ENCODE peak calls at places on chromosomes 5 and 9, in four cellular contexts. S is MM.1S, J is HCT116, E is fibroblast of lung. H is an unnamed sample. For H3K4me1, the result is how much of the 10 kb centered on the place peaks cover.

GRCh38 chr9:21077842-21078241 is at the start of gene IFNB1:
- DNase-seq in E (no peak), S (no peak), J (no peak), H (no peak)

GRCh38 chr5:178180141-178180863 is 6.9 kb downstream of the GMCL2 start:
- DNase-seq in E (no peak), S (peak), J (no peak), H (no peak)

GRCh38 chr9:79670269-79670961 is 98.7 kb downstream of the TLE4 start:
- DNase-seq in S (no peak), J (no peak), E (no peak), H (no peak)

GRCh38 chr5:62312036-62312435 is 6.0 kb downstream of the KIF2A start:
- DNase-seq in J (no peak), S (no peak), E (no peak), H (no peak)

GRCh38 chr9:35718726-35719511 is 13.1 kb downstream of the TLN1 start:
- DNase-seq in J (no peak), E (no peak), S (no peak), H (no peak)

GRCh38 chr5:14417232-14417730 is 164.3 kb upstream of the OTULINL start:
- DNase-seq in S (no peak), E (peak), J (no peak), H (no peak)

GRCh38 chr9:134066546-134066922 is 1.3 kb downstream of the BRD3 start:
- DNase-seq in S (no peak), J (no peak), E (peak), H (no peak)

GRCh38 chr9:95201201-95201600 is 116.3 kb downstream of the FANCC start:
- DNase-seq in J (no peak), E (peak), S (no peak), H (no peak)

GRCh38 chr9:37676411-37676830 is 25.7 kb downstream of the FRMPD1 start:
- DNase-seq in E (no peak), S (no peak), J (no peak), H (no peak)

GRCh38 chr5:1001406-1002270 is 7.0 kb upstream of the NKD2 start:
- DNase-seq in E (no peak), J (no peak), S (no peak), H (peak)

GRCh38 chr5:153959134-153959957 is 79.4 kb downstream of the FAM114A2 start:
- DNase-seq in E (peak), J (no peak), S (no peak), H (no peak)

GRCh38 chr5:57179262-57179960 is 5.6 kb downstream of the GPBP1 start:
- DNase-seq in E (no peak), J (no peak), S (no peak), H (no peak)

DNA sequence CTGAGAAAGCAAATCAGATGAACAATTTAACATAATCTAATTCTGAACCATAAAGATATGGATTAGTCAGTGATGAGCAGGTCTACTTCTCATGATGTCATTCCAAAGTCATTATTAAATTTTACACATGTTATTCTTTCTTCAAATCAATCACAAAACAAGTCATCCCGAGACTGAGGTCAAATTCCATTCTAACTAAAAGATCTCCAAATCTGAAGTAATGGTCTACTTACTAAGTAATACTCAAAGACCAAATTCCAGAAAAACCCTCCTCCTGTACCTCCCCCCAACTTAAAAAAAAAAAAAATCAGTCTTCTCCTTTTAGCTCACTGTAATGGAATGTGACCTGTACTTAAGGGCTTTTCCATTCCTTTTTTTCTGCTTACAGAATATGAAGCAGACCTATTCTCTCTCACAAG is 4.7 kb downstream of the PFDN1 start:
- DNase-seq in S (no peak), E (peak), J (no peak), H (no peak)
- H3K9ac ChIP-seq in S (no peak), E (no peak), J (no peak), H (no peak)

GRCh38 chr5:51385214-51385613 is 2.0 kb downstream of the ISL1 start:
- DNase-seq in J (no peak), E (no peak), S (no peak), H (no peak)

GRCh38 chr5:51384281-51384840 is 1.1 kb downstream of the ISL1 start:
- DNase-seq in E (no peak), J (no peak), S (no peak), H (no peak)

GRCh38 chr5:51382508-51382758 is 815 bp upstream of the ISL1 start:
- DNase-seq in E (no peak), S (no peak), J (no peak), H (no peak)

GRCh38 chr5:51382759-51383493 is at the start of gene ISL1:
- DNase-seq in S (no peak), E (peak), J (peak), H (peak)

GRCh38 chr5:51383494-51384081 is 340 bp downstream of the ISL1 start:
- DNase-seq in J (no peak), E (no peak), S (no peak), H (no peak)
- H3K4me3 ChIP-seq in J (peak), E (peak), S (no peak), H (peak)

GRCh38 chr5:173451031-173451430 is 122.8 kb upstream of the STC2 start:
- DNase-seq in E (no peak), J (peak), S (no peak), H (no peak)

GRCh38 chr5:173452506-173452905 is 124.3 kb upstream of the STC2 start:
- DNase-seq in J (no peak), S (no peak), E (no peak), H (no peak)

GRCh38 chr5:173453167-173453566 is 125.0 kb upstream of the STC2 start:
- DNase-seq in S (no peak), E (no peak), J (no peak), H (no peak)

GRCh38 chr5:173451651-173452050 is 123.4 kb upstream of the STC2 start:
- DNase-seq in J (no peak), E (no peak), S (no peak), H (no peak)

GRCh38 chr5:173452098-173452497 is 123.9 kb upstream of the STC2 start:
- DNase-seq in J (peak), S (no peak), E (peak), H (no peak)
- H3K4me1 ChIP-seq in J (half or more), S (under half), E (under half), H (under half)

GRCh38 chr9:125701351-125701750 is 5.7 kb downstream of the MAPKAP1 start:
- DNase-seq in J (no peak), E (peak), S (no peak), H (no peak)
- H3K9ac ChIP-seq in J (no peak), E (no peak), S (no peak), H (no peak)

GRCh38 chr9:124272118-124272517 is 14.4 kb downstream of the NEK6 start:
- DNase-seq in E (no peak), J (no peak), S (no peak), H (no peak)
- H3K4me3 ChIP-seq in E (no peak), J (no peak), S (no peak), H (no peak)